ENCODE peak calls at places on chromosomes 1 and 21, in nine cellular contexts. Z is OCI-LY7, G is endothelial cell, M is heart left ventricle, S is bronchial epithelial cell, W is psoas muscle, O is fibroblast of mammary gland, J is GM20000, Y is endothelial cell of umbilical vein. X is an unnamed sample.

GRCh38 chr1:206734499-206735142 is 36.0 kb upstream of the IL19 start:
- DNase-seq in Z (peak; percentile 67), G (peak; percentile 76), M (no peak), S (peak; percentile 39), W (peak; percentile 49), O (peak; percentile 51), J (peak; percentile 70), Y (peak; percentile 26), X (no peak)

GRCh38 chr21:16891821-16892220 is 621.0 kb upstream of the CXADR start:
- DNase-seq in Z (no peak), G (no peak), M (no peak), S (peak; percentile 60), W (no peak), O (peak; percentile 50), J (no peak), Y (peak; percentile 88), X (no peak)

GRCh38 chr21:14945176-14945575 is 119.6 kb downstream of the NRIP1 start:
- DNase-seq in Z (no peak), G (no peak), M (no peak), S (no peak), W (no peak), O (no peak), J (no peak), Y (no peak), X (no peak)

GRCh38 chr1:162905759-162906158 is 44.8 kb upstream of the CCDC190 start:
- DNase-seq in Z (no peak), G (no peak), M (no peak), S (peak; percentile 96), W (no peak), O (peak; percentile 86), J (no peak), Y (peak; percentile 53), X (peak; percentile 84)

GRCh38 chr1:48068216-48068615 is 71.0 kb upstream of the TRABD2B start:
- DNase-seq in Z (no peak), G (no peak), M (no peak), S (no peak), W (no peak), O (no peak), J (no peak), Y (no peak), X (no peak)

GRCh38 chr1:43711049-43711448 is 3.7 kb downstream of the ST3GAL3 start:
- DNase-seq in Z (no peak), G (no peak), M (no peak), S (peak; percentile 95), W (no peak), O (peak; percentile 92), J (no peak), Y (peak; percentile 80), X (peak; percentile 71)

GRCh38 chr1:109637446-109637845 is 17.8 kb downstream of the AMPD2 start:
- DNase-seq in Z (no peak), G (no peak), M (no peak), S (no peak), W (no peak), O (no peak), J (no peak), Y (no peak), X (no peak)

GRCh38 chr1:64595871-64596515 is 126.1 kb downstream of the CACHD1 start:
- DNase-seq in Z (no peak), G (no peak), M (no peak), S (no peak), W (no peak), O (no peak), J (no peak), Y (no peak), X (no peak)

GRCh38 chr1:219837274-219837993 is 90.9 kb downstream of the SLC30A10 start:
- DNase-seq in Z (peak; percentile 38), G (peak; percentile 51), M (no peak), S (peak; percentile 51), W (no peak), O (peak; percentile 63), J (peak; percentile 40), Y (peak; percentile 55), X (peak; percentile 36)

GRCh38 chr1:47918257-47918867 is 78.8 kb downstream of the TRABD2B start:
- DNase-seq in Z (no peak), G (no peak), M (no peak), S (no peak), W (no peak), O (no peak), J (no peak), Y (peak; percentile 51), X (no peak)

GRCh38 chr1:151993734-151994496 is at the start of gene S100A10:
- DNase-seq in Z (no peak), G (peak; percentile 60), M (peak; percentile 92), S (peak; percentile 77), W (peak; percentile 80), O (peak; percentile 72), J (peak; percentile 59), Y (peak; percentile 67), X (peak; percentile 83)

DNA sequence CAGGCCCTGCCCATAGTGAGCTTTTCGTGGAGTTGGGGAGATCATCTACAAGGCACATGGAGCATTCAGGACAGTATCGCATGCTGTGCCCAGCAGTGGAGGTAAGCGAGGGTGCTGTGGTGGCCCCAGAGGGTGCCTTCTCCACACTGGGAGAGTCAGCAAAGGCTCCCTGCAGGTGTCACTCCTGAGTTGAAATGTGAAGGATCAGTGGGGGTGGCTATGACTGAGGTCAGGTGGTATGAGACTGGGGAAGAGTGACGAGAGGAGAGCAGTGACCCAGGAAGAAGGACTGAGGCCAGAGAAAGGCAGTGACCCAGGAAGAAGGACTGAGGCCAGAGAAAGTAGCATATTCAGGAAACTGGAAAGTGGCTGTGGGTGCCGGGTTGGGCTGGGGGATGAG is 53.0 kb downstream of the SPAG17 start:
- DNase-seq in Z (no peak), G (no peak), M (no peak), S (no peak), W (no peak), O (no peak), J (no peak), Y (no peak), X (no peak)
- TF ChIP-seq CTCF in Z (no peak), G (no peak), M (no peak), S (no peak), W (no peak), O (no peak), J (no peak), Y (no peak), X (no peak)

DNA sequence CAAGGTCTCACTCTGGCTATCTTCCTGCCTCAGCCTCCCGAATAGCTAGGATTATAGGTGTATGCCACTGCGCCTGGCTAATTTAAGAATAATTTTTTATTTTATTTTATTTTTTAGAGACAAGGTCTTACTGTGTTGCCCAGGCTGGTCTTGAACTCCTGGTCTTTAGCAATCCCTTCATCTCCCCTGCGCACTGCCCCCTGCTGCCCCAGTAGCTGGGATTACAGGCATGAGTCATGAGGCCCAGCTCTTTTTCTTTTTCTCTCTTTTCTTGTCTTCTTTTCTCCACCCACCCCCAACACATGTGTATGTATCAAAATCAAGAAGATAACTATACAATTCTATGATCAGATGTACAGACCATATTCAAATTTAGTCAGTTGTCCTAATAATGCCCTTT is 87.2 kb downstream of the PEX14 start:
- DNase-seq in Z (no peak), G (no peak), M (no peak), S (no peak), W (no peak), O (no peak), J (no peak), Y (no peak), X (no peak)
- TF ChIP-seq CTCF in Z (peak; percentile 63), G (no peak), M (no peak), S (peak; percentile 28), W (no peak), O (peak; percentile 25), J (no peak), Y (peak; percentile 5), X (peak; percentile 55)

DNA sequence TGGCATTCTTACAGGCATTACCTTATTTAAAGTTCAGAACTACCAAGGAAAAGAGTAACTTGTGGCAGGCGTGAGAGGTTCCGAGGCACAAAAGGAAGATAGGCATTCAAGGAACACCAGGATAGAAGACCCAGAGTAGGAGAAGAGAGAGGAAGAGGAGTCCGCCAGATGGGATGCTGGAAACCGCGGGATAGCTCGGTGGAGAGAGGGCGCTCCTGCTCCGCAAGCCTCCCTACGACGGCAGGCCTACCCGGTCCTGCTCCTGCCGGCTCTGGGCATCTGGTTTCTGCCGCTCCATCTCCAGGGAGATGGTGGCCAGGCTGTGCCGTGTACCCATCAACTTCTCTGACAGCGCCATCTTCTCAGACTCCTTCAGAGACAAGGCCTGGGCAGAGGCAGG is 5.4 kb upstream of the NBPF1 start:
- DNase-seq in Z (no peak), G (no peak), M (peak; percentile 74), S (no peak), W (peak; percentile 18), O (no peak), J (no peak), Y (no peak), X (no peak)
- TF ChIP-seq CTCF in Z (no peak), G (no peak), M (no peak), S (no peak), W (no peak), O (no peak), J (no peak), Y (no peak), X (no peak)

DNA sequence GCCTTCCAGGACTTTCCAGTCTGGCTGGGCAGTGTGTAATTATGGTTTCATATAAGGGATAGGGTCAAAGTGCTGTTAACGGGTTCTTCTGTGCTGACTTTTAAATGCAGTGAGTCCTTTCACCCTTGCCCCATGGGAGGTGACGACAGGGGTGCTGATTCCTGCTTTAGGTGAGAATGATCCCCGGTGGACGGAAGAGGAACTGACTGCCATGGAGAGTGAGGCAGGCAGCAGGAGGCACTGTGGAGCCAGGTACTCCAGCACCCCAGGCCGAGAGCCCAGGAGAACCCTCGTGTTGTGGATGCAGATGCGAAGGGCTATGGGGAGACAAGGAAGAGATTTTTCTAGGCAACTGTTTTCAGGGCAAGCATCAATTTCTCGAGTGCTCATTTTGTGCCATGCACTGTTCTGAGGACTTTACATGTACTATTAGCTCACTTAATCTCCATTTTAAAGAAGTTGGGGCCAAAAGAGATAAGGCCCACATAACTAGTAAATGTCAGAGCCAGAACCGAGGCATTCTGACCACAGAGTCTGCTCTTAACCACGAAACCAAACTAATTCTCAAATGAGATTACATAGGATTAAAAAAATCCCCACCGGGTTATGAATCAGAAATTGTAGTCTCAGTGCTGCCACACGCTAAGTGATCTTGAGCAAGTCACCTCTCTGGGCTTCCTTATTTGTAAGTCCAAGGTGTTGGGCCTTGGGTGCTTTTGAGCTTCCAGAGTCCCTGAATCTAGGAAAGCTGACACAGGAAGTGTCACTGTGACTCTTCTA is 28.2 kb downstream of the STPG1 start:
- DNase-seq in Z (peak; percentile 21), G (peak; percentile 21), M (no peak), S (peak; percentile 67), W (no peak), O (no peak), J (no peak), Y (no peak), X (no peak)
- TF ChIP-seq CTCF in Z (peak; percentile 79), G (peak; percentile 48), M (peak; percentile 10), S (peak; percentile 72), W (no peak), O (peak; percentile 65), J (peak; percentile 27), Y (peak; percentile 46), X (peak; percentile 98)

DNA sequence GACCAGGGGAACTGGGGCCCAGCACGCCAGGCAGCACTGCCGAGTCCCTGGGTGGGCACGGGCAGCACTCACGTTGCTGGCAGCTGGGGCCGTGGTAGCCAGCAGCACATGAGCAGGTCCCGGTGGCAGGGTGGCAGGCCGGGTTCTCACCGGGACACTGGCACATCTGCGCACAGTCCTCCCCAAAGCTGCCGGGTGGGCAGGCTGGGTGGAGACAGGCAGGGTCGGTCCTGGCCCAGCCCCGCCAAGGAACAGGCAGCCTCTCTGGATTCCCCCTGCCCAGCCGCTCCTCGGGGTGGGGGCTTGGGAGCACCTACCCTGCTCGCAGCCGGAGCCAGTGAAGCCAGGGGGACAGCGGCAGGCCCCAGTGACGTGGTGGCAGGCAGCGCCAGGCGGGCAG is 42.5 kb downstream of the ARHGEF16 start:
- DNase-seq in Z (no peak), G (no peak), M (no peak), S (no peak), W (no peak), O (no peak), J (no peak), Y (no peak), X (no peak)
- TF ChIP-seq CTCF in Z (no peak), G (no peak), M (no peak), S (no peak), W (no peak), O (no peak), J (no peak), Y (no peak), X (no peak)

X was measured in foreskin keratinocyte.